ENCODE peak calls at places on chromosome 11, in ten cellular contexts. C is colonic mucosa; W is central memory CD4-positive, alpha-beta T cell; D is AG08395; Z is Calu3; A is epithelial cell of esophagus; O is choroid plexus epithelial cell; X is NCI-H1092; M is mucosa of gallbladder; R is HS-5. G is an unnamed sample.

GRCh38 chr11:69277074-69277809 is 16.7 kb upstream of the MYEOV start:
- DNase-seq in R (no peak), D (no peak), O (no peak), M (no peak), Z (no peak), A (no peak), W (no peak), C (peak; percentile 67), X (no peak), G (no peak)

GRCh38 chr11:65615950-65616574 is 486 bp downstream of the PCNX3 start:
- DNase-seq in Z (peak; percentile 59), O (peak; percentile 21), A (no peak), C (peak; percentile 62), D (peak; percentile 48), X (no peak), W (no peak), R (no peak), M (no peak), G (no peak)

GRCh38 chr11:11993814-11994213 is 14.6 kb downstream of the DKK3 start:
- DNase-seq in Z (peak; percentile 40), A (peak; percentile 93), M (no peak), W (no peak), C (no peak), D (peak; percentile 82), O (peak; percentile 86), X (no peak), R (no peak), G (peak; percentile 82)

GRCh38 chr11:120594746-120595145 is 83.2 kb downstream of the GRIK4 start:
- DNase-seq in O (no peak), Z (no peak), M (no peak), C (no peak), W (no peak), A (no peak), R (no peak), X (no peak), D (no peak), G (no peak)

GRCh38 chr11:69640995-69641581 is at the start of gene CCND1:
- DNase-seq in C (peak; percentile 82), A (peak; percentile 86), O (peak; percentile 96), M (peak; percentile 77), R (no peak), W (peak; percentile 30), Z (peak; percentile 85), X (peak; percentile 38), D (peak; percentile 86), G (peak; percentile 87)

GRCh38 chr11:77111277-77111676 is 8.6 kb downstream of the OMP start:
- DNase-seq in X (no peak), D (no peak), W (no peak), A (no peak), O (no peak), M (no peak), C (no peak), Z (no peak), R (no peak), G (peak; percentile 41)

GRCh38 chr11:2703487-2704141 is 3.8 kb upstream of the KCNQ1OT1 start:
- DNase-seq in C (no peak), D (no peak), M (no peak), W (no peak), Z (no peak), A (no peak), X (no peak), R (no peak), O (peak; percentile 34), G (no peak)

GRCh38 chr11:65506316-65506769 is 7.5 kb downstream of the MALAT1 start:
- DNase-seq in W (peak; percentile 42), R (peak; percentile 38), M (no peak), D (no peak), A (no peak), C (no peak), Z (no peak), X (no peak), O (no peak), G (no peak)

GRCh38 chr11:727859-728748 is 19.2 kb upstream of the TALDO1 start:
- DNase-seq in D (peak; percentile 97), Z (peak; percentile 95), W (peak; percentile 67), C (peak; percentile 85), X (peak; percentile 41), O (peak; percentile 67), R (peak; percentile 86), A (peak; percentile 92), M (peak; percentile 73), G (peak; percentile 78)

GRCh38 chr11:65891180-65892136 is 985 bp downstream of the CCDC85B start:
- DNase-seq in Z (peak; percentile 60), R (no peak), D (no peak), W (no peak), M (no peak), X (peak; percentile 64), C (no peak), A (no peak), O (no peak), G (no peak)

GRCh38 chr11:81237139-81237538 is 1496.5 kb downstream of the FAM181B start:
- DNase-seq in W (no peak), C (peak; percentile 36), A (peak; percentile 71), X (peak; percentile 26), Z (no peak), R (peak; percentile 30), O (peak; percentile 87), D (no peak), M (peak; percentile 20), G (peak; percentile 6)